ENCODE peak calls at places on chromosome 12, in ten cellular contexts. X, D, F, V, C, Y, G, H, J and N are unnamed samples.

GRCh38 chr12:16955083-16955657 is 349.2 kb upstream of the LMO3 start:
- DNase-seq in X (peak; percentile 32), D (no peak), F (no peak), V (peak; percentile 77), C (no peak), Y (peak; percentile 12), G (peak; percentile 63), H (no peak), J (no peak), N (no peak)

GRCh38 chr12:49094104-49094948 is at the start of gene DHH:
- DNase-seq in X (no peak), D (no peak), F (no peak), V (no peak), C (no peak), Y (no peak), G (no peak), H (no peak), J (no peak), N (no peak)

GRCh38 chr12:53004582-53004981 is 1.7 kb upstream of the EIF4B start:
- DNase-seq in X (no peak), D (no peak), F (no peak), V (no peak), C (no peak), Y (no peak), G (no peak), H (no peak), J (no peak), N (no peak)

GRCh38 chr12:84694111-84694510 is 218.5 kb downstream of the SLC6A15 start:
- DNase-seq in X (peak; percentile 45), D (no peak), F (no peak), V (no peak), C (no peak), Y (no peak), G (peak; percentile 68), H (peak; percentile 80), J (no peak), N (no peak)

GRCh38 chr12:117514016-117514415 is 152.6 kb upstream of the NOS1 start:
- DNase-seq in X (no peak), D (no peak), F (no peak), V (no peak), C (no peak), Y (no peak), G (no peak), H (peak; percentile 96), J (no peak), N (no peak)

GRCh38 chr12:63308701-63309100 is 157.7 kb upstream of the AVPR1A start:
- DNase-seq in X (peak; percentile 39), D (no peak), F (no peak), V (peak; percentile 24), C (no peak), Y (no peak), G (no peak), H (no peak), J (no peak), N (no peak)

GRCh38 chr12:28698541-28698940 is 450.5 kb upstream of the FAR2 start:
- DNase-seq in X (no peak), D (no peak), F (no peak), V (no peak), C (no peak), Y (no peak), G (no peak), H (no peak), J (no peak), N (no peak)

GRCh38 chr12:53504004-53504920 is 3.0 kb downstream of the NPFF start:
- DNase-seq in X (no peak), D (no peak), F (no peak), V (no peak), C (no peak), Y (no peak), G (no peak), H (no peak), J (no peak), N (no peak)

GRCh38 chr12:22687677-22688076 is 62.7 kb downstream of the ETNK1 start:
- DNase-seq in X (peak; percentile 87), D (peak; percentile 38), F (no peak), V (peak; percentile 57), C (no peak), Y (no peak), G (peak; percentile 83), H (no peak), J (peak; percentile 35), N (peak; percentile 78)

GRCh38 chr12:57240069-57240921 is 10.7 kb downstream of the STAC3 start:
- DNase-seq in X (peak; percentile 48), D (no peak), F (peak; percentile 60), V (peak; percentile 68), C (peak; percentile 68), Y (no peak), G (no peak), H (peak; percentile 60), J (peak; percentile 62), N (no peak)